ENCODE peak calls at places on chromosome 1, in five cellular contexts. I is fibroblast of lung, A is OCI-LY7, J is K562, Q is SK-N-SH. S is an unnamed sample. For H3K4me1, the result is how much of the 10 kb centered on the place peaks cover.

GRCh38 chr1:41810446-41810845 is 108.3 kb downstream of the HIVEP3 start:
- DNase-seq in Q (no peak), J (peak), I (peak), A (peak), S (peak)

GRCh38 chr1:59057211-59057694 is 239.6 kb upstream of the FGGY start:
- DNase-seq in I (peak), J (no peak), Q (peak), A (no peak), S (no peak)

GRCh38 chr1:22831729-22832413 is 121.2 kb downstream of the EPHB2 start:
- DNase-seq in I (peak), J (no peak), Q (no peak), A (no peak), S (no peak)

GRCh38 chr1:110879758-110880606 is 7.0 kb downstream of the CD53 start:
- DNase-seq in I (no peak), Q (no peak), J (peak), A (peak), S (peak)

GRCh38 chr1:75165264-75165663 is 31.1 kb downstream of the LHX8 start:
- DNase-seq in J (no peak), Q (no peak), I (no peak), A (no peak), S (no peak)

GRCh38 chr1:205313681-205314308 is 7.8 kb downstream of the NUAK2 start:
- DNase-seq in I (peak), J (no peak), Q (no peak), A (peak), S (no peak)

GRCh38 chr1:229781453-229781852 is 155.4 kb downstream of the URB2 start:
- DNase-seq in Q (no peak), I (no peak), A (peak), J (no peak), S (no peak)

GRCh38 chr1:220813013-220813412 is 26.3 kb downstream of the MTARC1 start:
- DNase-seq in J (peak), I (no peak), Q (no peak), A (no peak), S (no peak)

GRCh38 chr1:221963742-221964141 is 221.9 kb upstream of the DUSP10 start:
- DNase-seq in J (no peak), I (no peak), A (no peak), Q (no peak), S (no peak)

GRCh38 chr1:6087958-6088357 is 42.3 kb downstream of the KCNAB2 start:
- DNase-seq in I (no peak), A (no peak), J (no peak), Q (no peak), S (no peak)

DNA sequence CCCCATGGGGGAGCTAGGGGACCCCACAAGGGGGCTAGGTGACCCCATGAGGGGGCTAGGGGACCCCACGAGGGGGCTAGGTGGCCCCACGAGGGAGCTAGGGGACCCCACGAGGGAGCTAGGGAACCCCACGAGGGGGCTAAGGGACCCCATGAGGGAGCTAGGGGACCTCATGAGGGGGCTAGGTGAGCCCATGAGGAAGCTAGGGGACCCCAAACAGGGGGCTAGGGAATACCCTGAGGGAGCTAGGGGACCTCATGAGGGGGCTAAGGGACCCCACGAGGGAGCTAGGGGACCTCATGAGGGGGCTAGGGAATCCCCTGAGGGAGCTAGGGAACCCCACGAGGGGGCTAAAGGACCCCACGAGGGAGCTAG is 50.5 kb upstream of the DMRTB1 start:
- DNase-seq in Q (no peak), J (no peak), I (no peak), A (no peak), S (no peak)
- H3K4me1 ChIP-seq in Q (under half), J (under half), I (under half), A (under half), S (under half)

GRCh38 chr1:16614361-16615252 is 1.2 kb upstream of the NBPF1 start:
- DNase-seq in A (no peak), J (peak), Q (peak), I (no peak), S (no peak)

GRCh38 chr1:16615253-16616252 is 2.2 kb upstream of the NBPF1 start:
- DNase-seq in Q (no peak), I (no peak), J (peak), A (no peak), S (no peak)

GRCh38 chr1:16608838-16609560 is 4.4 kb downstream of the NBPF1 start:
- DNase-seq in J (no peak), Q (no peak), I (no peak), A (no peak), S (no peak)

GRCh38 chr1:16613185-16614147 is at the start of gene NBPF1:
- DNase-seq in I (peak), A (peak), Q (peak), J (peak), S (peak)

DNA sequence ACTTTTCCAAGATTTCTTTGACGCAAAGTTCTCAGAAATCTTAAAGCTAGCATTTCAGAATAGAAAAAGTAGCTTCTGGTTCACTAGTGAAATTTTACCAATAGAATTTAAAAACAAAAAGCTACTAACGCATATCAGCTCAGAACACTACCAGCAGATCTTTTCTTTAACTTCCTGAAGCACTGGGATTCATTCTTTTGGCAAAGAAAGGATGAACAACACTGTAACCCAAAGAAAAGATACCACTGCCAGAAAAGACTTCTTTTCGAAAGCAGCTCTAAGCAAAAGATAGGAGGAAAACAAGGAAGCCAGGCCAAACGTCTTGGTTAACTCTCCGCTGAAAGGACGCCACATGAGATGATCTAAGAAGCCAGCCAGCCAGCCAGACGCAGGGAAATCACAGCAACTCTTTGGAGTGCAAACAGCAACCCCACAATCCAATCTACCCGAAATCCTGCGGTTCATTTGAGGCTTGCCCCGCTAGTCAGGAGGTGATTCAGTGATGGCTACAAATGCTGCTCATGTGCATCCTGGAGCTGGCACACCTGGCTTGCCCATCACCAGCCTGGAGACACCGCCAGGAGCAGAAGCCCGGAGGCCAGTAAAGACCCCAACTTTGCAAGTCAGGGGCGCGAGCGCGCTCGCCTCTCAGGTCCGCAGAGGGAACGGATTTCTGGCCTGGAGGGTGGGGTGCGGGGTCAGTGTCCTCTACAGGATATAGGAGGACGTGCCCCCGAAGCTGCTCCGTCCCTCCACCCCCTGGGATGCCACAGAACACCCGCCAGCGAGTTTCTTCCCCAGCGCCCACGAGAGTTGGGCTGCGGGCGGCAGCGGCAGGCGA is 812 bp downstream of the NBPF1 start:
- DNase-seq in I (peak), J (peak), A (peak), Q (peak), S (peak)
- H3K4me3 ChIP-seq in I (peak), J (peak), A (peak), Q (peak), S (peak)

GRCh38 chr1:27567931-27568246 is 36.1 kb downstream of the AHDC1 start:
- DNase-seq in Q (no peak), J (no peak), A (no peak), I (no peak), S (no peak)

GRCh38 chr1:27569506-27570382 is 34.2 kb downstream of the AHDC1 start:
- DNase-seq in J (peak), A (no peak), Q (no peak), I (no peak), S (no peak)

GRCh38 chr1:27569088-27569459 is 34.9 kb downstream of the AHDC1 start:
- DNase-seq in Q (no peak), I (no peak), J (no peak), A (no peak), S (no peak)

GRCh38 chr1:27567183-27567526 is 36.8 kb downstream of the AHDC1 start:
- DNase-seq in A (no peak), J (no peak), I (no peak), Q (no peak), S (no peak)

DNA sequence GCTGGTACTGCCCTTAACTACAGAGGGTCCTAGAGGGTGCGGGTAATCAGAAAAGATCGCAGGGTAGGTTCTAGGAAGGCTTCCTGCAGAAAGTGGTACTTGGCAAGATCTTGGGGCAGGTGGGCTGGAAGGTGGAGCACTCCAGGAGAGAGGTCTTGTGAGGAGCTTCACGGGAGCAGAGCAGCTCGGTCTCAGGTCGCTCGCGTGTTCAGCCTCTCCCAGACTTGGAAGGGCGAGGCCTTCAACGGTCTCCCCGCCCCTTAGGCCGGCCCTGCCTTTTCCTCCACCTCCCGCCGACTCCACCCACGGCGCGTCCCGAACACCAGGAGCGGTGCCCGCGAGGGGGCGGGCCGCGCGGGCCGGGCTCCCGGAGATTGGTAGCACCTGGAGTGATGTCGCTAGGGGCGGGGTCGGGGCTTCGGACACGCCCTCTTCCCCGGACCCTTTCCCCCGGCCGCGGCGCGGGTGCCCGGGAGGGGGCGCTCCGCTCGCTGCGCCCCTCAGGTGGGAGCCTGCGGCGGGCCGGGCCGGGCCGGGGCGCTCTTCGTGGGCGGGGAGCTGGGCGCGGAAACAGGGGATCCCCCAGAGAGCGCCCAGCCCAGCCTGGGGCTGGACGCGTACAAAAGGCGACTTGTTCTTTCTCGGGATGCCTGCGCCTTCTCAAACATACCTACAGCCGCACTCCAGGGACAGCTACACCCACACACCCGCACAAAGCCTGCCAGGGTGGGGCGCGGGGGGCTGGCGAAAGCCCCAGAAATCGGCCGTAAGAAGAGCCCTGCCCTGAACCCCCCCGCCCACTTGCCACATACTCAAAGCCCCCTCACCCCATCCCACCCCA is 35.5 kb downstream of the AHDC1 start:
- DNase-seq in A (peak), J (peak), Q (peak), I (peak), S (peak)
- H2AFZ ChIP-seq in A (no peak), J (no peak), Q (no peak), I (no peak), S (no peak)

GRCh38 chr1:16385659-16386453 is 18.8 kb downstream of the SZRD1 start:
- DNase-seq in Q (no peak), J (no peak), I (no peak), A (no peak), S (no peak)
- H3K4me1 ChIP-seq in Q (under half), J (under half), I (under half), A (under half), S (under half)

DNA sequence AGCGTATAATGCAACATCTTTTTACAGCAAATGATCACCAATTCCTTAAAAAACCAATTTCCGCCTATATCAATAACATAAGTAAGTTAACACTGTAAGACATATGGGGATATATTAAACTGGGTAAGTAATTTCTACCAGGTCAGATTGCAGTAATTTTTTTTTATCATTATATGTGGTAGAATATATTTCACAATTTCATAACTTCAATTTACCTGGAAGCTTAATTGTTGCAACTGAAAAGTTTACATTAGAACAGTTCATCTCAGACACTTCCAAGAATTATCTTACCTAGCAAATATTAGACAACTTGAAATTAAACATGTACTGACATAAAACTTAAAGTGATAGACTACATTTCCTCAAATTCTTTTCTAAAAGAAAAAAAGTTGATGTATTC is 51.9 kb upstream of the ASPM start:
- DNase-seq in A (no peak), J (no peak), I (no peak), Q (no peak), S (no peak)
- H3K4me3 ChIP-seq in A (peak), J (peak), I (peak), Q (peak), S (peak)

GRCh38 chr1:31984419-31985347 is 29.0 kb upstream of the KHDRBS1 start:
- DNase-seq in A (peak), Q (no peak), I (peak), J (no peak), S (peak)
- H2AFZ ChIP-seq in A (peak), Q (peak), I (no peak), J (peak), S (peak)

DNA sequence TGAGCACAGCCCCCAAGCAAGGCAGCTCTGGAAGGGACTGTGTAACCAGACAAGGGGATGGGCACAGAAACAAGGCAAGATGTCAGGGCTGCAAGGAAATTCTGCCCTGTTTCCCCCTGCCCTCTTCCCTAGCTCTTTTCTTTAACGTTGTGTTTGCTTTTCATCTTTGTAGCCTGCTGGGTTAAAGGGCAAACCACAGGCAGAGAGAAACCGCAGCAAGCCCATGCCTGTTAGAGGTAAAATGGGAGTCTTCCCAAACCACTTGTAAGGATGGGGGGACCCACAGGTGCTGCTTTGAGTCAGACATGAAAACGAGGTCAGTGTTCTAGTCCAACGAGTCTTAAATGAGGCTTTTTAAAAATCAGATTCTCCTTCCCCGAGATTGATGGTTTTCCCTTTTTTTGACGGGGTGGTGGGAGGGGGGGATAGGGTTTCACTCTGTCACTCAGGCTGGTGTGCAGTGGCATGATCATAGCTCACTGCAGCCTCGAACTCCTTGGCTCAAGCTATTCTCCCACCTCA is 13.3 kb downstream of the TGFBR3 start:
- DNase-seq in Q (no peak), A (no peak), J (peak), I (peak), S (peak)
- H3K4me1 ChIP-seq in Q (under half), A (under half), J (under half), I (under half), S (under half)

DNA sequence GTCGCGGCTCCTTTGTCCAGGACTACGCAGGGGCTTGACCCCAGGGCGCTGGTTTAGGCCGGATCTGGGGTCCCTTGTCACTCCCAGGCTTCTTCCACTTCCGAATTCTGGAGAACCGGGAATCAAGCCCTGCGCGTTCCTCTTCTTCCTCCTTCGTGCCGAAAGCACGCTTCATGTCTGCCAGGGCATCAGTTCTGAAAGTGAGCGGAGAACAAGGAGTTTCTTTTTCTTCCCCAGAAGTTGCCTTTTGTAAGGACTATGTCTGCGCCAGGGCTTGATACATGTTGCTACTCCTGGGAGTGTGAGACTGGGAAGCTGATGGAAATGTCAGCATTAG is 196.0 kb upstream of the LMO4 start:
- DNase-seq in A (no peak), I (no peak), Q (no peak), J (no peak), S (no peak)
- H3K4me3 ChIP-seq in A (no peak), I (no peak), Q (no peak), J (no peak), S (no peak)

GRCh38 chr1:100835866-100836842 is 58.5 kb downstream of the EXTL2 start:
- DNase-seq in Q (no peak), A (no peak), I (no peak), J (no peak), S (no peak)

GRCh38 chr1:100832676-100833469 is 61.8 kb downstream of the EXTL2 start:
- DNase-seq in I (no peak), A (no peak), Q (no peak), J (no peak), S (no peak)

DNA sequence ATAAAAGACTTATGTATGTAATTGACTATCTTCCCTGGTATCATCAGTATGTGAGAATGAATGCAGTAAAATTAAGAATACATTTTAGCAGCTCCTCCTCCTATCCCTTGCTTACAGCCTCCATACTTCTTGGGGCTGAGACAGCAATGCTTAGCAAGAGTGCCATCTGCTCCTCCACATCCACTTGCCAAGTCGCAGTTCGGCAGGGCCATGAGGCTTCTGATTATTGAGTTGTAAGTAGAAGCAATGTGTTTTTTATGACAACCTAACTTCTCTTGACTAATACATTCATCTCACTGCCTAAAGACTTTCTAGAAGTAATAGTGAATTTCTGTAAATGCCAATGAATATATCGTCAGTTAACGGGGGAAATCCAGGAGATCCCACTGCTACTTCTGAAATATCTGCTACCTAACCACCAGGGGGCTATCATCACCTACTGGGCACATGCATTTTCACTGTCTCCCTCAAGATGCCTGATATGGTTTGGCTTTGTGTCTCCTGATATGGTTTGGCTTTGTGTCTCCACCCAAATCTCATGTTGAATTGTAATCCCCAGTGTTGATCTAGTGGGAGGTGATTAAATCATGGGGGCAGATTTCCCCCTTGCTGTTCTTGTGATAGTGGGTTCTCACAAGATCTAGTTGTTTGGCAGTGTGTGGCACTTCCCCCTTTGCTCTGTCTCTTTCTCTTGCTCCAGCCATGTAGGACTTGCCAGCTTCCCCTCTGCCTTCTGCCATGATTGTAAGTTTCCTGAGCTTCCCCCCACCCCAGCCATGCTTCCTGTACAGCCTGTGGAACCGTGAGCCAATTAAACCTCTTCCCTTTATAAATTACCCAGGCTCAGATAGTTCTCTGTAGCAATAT is 59.6 kb downstream of the EXTL2 start:
- DNase-seq in Q (peak), A (peak), J (peak), I (no peak), S (peak)
- H2AFZ ChIP-seq in Q (no peak), A (no peak), J (no peak), I (no peak), S (peak)

S was measured in DND-41.